ENCODE peak calls at places on chromosome 10, in seven cellular contexts. T is suprapubic skin, U is PC-3, O is prostate gland, W is spleen, B is cardiac muscle cell, M is coronary artery. X is an unnamed sample.

GRCh38 chr10:76432274-76433012 is 1001.0 kb downstream of the LRMDA start:
- DNase-seq in T (no peak), U (peak; percentile 100), O (no peak), W (no peak), B (peak; percentile 40), M (peak; percentile 82), X (no peak)

GRCh38 chr10:787933-788651 is 98.6 kb upstream of the DIP2C start:
- DNase-seq in T (peak; percentile 72), U (no peak), O (peak; percentile 3), W (peak; percentile 71), B (no peak), M (no peak), X (no peak)

GRCh38 chr10:91632671-91633550 is at the start of gene PPP1R3C:
- DNase-seq in T (peak; percentile 91), U (no peak), O (peak; percentile 88), W (peak; percentile 86), B (peak; percentile 93), M (peak; percentile 96), X (no peak)

GRCh38 chr10:72242675-72243074 is 26.6 kb upstream of the ASCC1 start:
- DNase-seq in T (no peak), U (no peak), O (peak; percentile 58), W (peak; percentile 84), B (no peak), M (peak; percentile 91), X (no peak)

GRCh38 chr10:132296671-132297443 is 10.9 kb downstream of the STK32C start:
- DNase-seq in T (peak; percentile 71), U (no peak), O (no peak), W (peak; percentile 62), B (no peak), M (peak; percentile 56), X (no peak)

GRCh38 chr10:76902949-76903348 is 734.7 kb downstream of the KCNMA1 start:
- DNase-seq in T (no peak), U (peak; percentile 74), O (no peak), W (no peak), B (peak; percentile 84), M (no peak), X (no peak)

GRCh38 chr10:30454744-30455498 is 20.9 kb downstream of the MAP3K8 start:
- DNase-seq in T (no peak), U (no peak), O (no peak), W (no peak), B (no peak), M (no peak), X (no peak)

GRCh38 chr10:5534880-5535856 is 10.4 kb downstream of the CALML3 start:
- DNase-seq in T (peak; percentile 52), U (no peak), O (no peak), W (peak; percentile 13), B (no peak), M (peak; percentile 47), X (no peak)

GRCh38 chr10:84613336-84614021 is 285.1 kb downstream of the CCSER2 start:
- DNase-seq in T (no peak), U (peak; percentile 87), O (peak; percentile 53), W (no peak), B (peak; percentile 87), M (no peak), X (no peak)

GRCh38 chr10:48523820-48524758 is 80.8 kb downstream of the ARHGAP22 start:
- DNase-seq in T (peak; percentile 72), U (peak; percentile 37), O (no peak), W (peak; percentile 62), B (peak; percentile 68), M (peak; percentile 72), X (no peak)

GRCh38 chr10:32379314-32379949 is 32.5 kb upstream of the EPC1 start:
- DNase-seq in T (no peak), U (peak; percentile 93), O (peak; percentile 30), W (no peak), B (peak; percentile 75), M (no peak), X (no peak)

GRCh38 chr10:103265712-103266329 is 11.1 kb upstream of the INA start:
- DNase-seq in T (no peak), U (peak; percentile 63), O (peak; percentile 54), W (no peak), B (peak; percentile 91), M (no peak), X (no peak)

GRCh38 chr10:71957546-71958275 is 6.5 kb upstream of the CHST3 start:
- DNase-seq in T (no peak), U (no peak), O (no peak), W (no peak), B (no peak), M (no peak), X (no peak)

GRCh38 chr10:80136134-80136571 is 3.6 kb downstream of the PLAC9 start:
- DNase-seq in T (peak; percentile 97), U (peak; percentile 15), O (no peak), W (no peak), B (no peak), M (peak; percentile 97), X (no peak)

GRCh38 chr10:114271779-114272167 is 32.7 kb downstream of the VWA2 start:
- DNase-seq in T (no peak), U (peak; percentile 91), O (no peak), W (no peak), B (no peak), M (no peak), X (no peak)

GRCh38 chr10:21355591-21356011 is 169.9 kb downstream of the SKIDA1 start:
- DNase-seq in T (no peak), U (peak; percentile 44), O (no peak), W (no peak), B (no peak), M (no peak), X (no peak)

GRCh38 chr10:47370015-47370767 is 13.9 kb downstream of the ZNF488 start:
- DNase-seq in T (peak; percentile 28), U (no peak), O (no peak), W (peak; percentile 34), B (no peak), M (peak; percentile 47), X (no peak)

GRCh38 chr10:124007773-124008145 is 85.6 kb downstream of the CHST15 start:
- DNase-seq in T (peak; percentile 53), U (no peak), O (no peak), W (peak; percentile 9), B (no peak), M (no peak), X (no peak)

GRCh38 chr10:132099701-132100481 is 34.1 kb downstream of the JAKMIP3 start:
- DNase-seq in T (peak; percentile 53), U (no peak), O (no peak), W (peak; percentile 56), B (no peak), M (peak; percentile 59), X (no peak)

GRCh38 chr10:112333452-112333851 is 40.5 kb upstream of the ACSL5 start:
- DNase-seq in T (no peak), U (no peak), O (no peak), W (no peak), B (no peak), M (no peak), X (no peak)
- H3K27ac ChIP-seq in T (no peak overlapping the region), U (no peak overlapping the region), O (no peak overlapping the region), W (no peak overlapping the region), B (no peak overlapping the region), M (no peak overlapping the region), X (no peak overlapping the region)

DNA sequence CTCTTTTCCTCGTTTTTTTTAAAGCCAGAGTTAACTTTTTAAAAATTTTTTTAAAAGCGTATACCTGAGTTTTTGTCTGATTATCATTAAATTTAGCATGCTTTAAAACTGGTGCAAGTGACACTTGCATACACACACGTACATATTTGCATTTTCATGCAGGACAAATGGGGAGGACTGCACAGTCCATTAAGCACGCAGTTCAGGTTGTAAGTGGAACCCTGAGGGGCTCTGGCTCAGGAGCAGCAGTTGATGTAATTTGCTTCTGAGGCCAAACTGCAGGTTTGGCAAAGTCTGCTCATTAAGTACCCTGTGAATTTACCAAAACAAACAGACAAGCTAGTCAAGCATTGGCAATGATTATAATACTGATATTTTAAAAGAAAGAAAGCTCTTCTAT is 215.8 kb upstream of the PFKP start:
- DNase-seq in T (no peak), U (no peak), O (no peak), W (no peak), B (no peak), M (no peak), X (no peak)
- H3K4me3 ChIP-seq in T (no peak overlapping the region), U (no peak overlapping the region), O (no peak overlapping the region), W (no peak overlapping the region), B (no peak overlapping the region), M (no peak overlapping the region), X (no peak overlapping the region)

GRCh38 chr10:95263864-95264226 is 27.0 kb downstream of the PDLIM1 start:
- DNase-seq in T (no peak), U (no peak), O (no peak), W (no peak), B (no peak), M (no peak), X (no peak)
- H3K27ac ChIP-seq in T (no peak overlapping the region), U (no peak overlapping the region), O (no peak overlapping the region), W (peak overlapping the region; percentile 26), B (no peak overlapping the region), M (peak overlapping the region; percentile 4), X (peak overlapping the region; percentile 92)

GRCh38 chr10:14009315-14010082 is 321.2 kb downstream of the FRMD4A start:
- DNase-seq in T (no peak), U (peak; percentile 48), O (no peak), W (no peak), B (no peak), M (no peak), X (no peak)
- H3K4me3 ChIP-seq in T (peak overlapping the region; percentile 35), U (peak overlapping the region; percentile 69), O (peak overlapping the region; percentile 8), W (peak overlapping the region; percentile 14), B (no peak overlapping the region), M (peak overlapping the region; percentile 67), X (no peak overlapping the region)

DNA sequence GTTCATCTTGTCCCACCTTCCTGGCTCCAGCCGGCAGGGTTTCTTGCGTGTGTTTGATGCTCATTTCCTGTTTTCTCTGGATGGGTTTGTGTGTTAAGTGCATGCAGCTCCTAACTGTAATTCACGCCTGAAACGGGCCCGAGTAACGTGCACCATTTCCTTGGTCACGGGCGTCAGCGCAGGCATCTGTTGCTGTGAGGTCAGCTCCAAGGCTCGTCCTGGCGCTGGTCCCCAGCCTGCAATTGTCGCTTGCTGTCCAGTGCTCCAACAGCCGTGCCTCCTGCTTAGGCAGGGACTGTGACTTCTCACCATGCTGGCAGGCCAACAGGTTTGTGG is 201.1 kb downstream of the GLRX3 start:
- DNase-seq in T (no peak), U (no peak), O (no peak), W (no peak), B (no peak), M (peak; percentile 56), X (no peak)
- H3K27ac ChIP-seq in T (no peak overlapping the region), U (no peak overlapping the region), O (no peak overlapping the region), W (no peak overlapping the region), B (no peak overlapping the region), M (no peak overlapping the region), X (no peak overlapping the region)

DNA sequence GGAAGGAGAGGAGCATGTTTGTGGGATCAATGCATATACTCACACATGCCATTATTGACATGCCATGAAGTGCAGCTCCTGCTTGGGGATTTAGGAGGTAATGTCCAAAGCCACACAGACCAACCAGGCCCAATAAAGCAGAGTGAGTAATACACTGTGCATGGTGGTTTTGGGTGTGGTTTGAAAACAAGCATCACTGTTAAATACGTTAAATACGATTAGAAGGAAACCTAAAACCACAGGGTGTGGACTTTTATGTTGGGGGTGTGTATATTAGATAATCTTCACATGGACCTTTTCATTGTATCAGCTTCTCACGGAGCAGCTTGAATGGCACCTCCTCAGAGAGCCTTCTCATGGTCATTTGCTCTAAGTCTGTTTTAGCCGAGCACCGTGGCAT is 10.4 kb upstream of the EIF3A start:
- DNase-seq in T (no peak), U (peak; percentile 91), O (no peak), W (no peak), B (no peak), M (no peak), X (no peak)
- H3K4me3 ChIP-seq in T (no peak overlapping the region), U (no peak overlapping the region), O (no peak overlapping the region), W (no peak overlapping the region), B (no peak overlapping the region), M (no peak overlapping the region), X (no peak overlapping the region)

X was measured in esophagus squamous epithelium.